ENCODE peak calls at places on chromosomes 7 and 10, in six cellular contexts. H is stomach, N is substantia nigra, Y is RKO, X is EL, P is NB4. O is an unnamed sample.
A peak's percentile ranks its signal among the peaks of the same experiment; 100 is the strongest.

GRCh38 chr7:158589653-158590052 is 2.0 kb upstream of the PTPRN2 start:
- DNase-seq in H (no peak), N (no peak), Y (no peak), X (no peak), P (no peak), O (no peak)

GRCh38 chr10:33347227-33347626 is 12.8 kb upstream of the NRP1 start:
- DNase-seq in H (no peak), N (no peak), Y (peak; percentile 46), X (peak; percentile 34), P (no peak), O (no peak)

GRCh38 chr7:30406664-30407425 is 71.7 kb downstream of the NOD1 start:
- DNase-seq in H (no peak), N (no peak), Y (no peak), X (no peak), P (no peak), O (peak; percentile 42)

GRCh38 chr7:32518534-32519140 is 23.3 kb downstream of the AVL9 start:
- DNase-seq in H (no peak), N (no peak), Y (peak; percentile 70), X (peak; percentile 50), P (peak; percentile 80), O (no peak)

GRCh38 chr7:100933735-100934134 is 15.6 kb upstream of the MUC3A start:
- DNase-seq in H (no peak), N (no peak), Y (no peak), X (no peak), P (no peak), O (no peak)

GRCh38 chr10:72121389-72121788 is 33.0 kb upstream of the SPOCK2 start:
- DNase-seq in H (no peak), N (no peak), Y (no peak), X (no peak), P (no peak), O (no peak)

GRCh38 chr7:128914566-128915151 is 4.2 kb upstream of the KCP start:
- DNase-seq in H (no peak), N (no peak), Y (no peak), X (no peak), P (peak; percentile 47), O (no peak)

GRCh38 chr10:98357208-98357836 is 57.7 kb downstream of the PYROXD2 start:
- DNase-seq in H (no peak), N (no peak), Y (no peak), X (peak; percentile 57), P (peak; percentile 68), O (no peak)

GRCh38 chr7:77940647-77941046 is 142.1 kb downstream of the PHTF2 start:
- DNase-seq in H (no peak), N (no peak), Y (peak; percentile 59), X (peak; percentile 28), P (peak; percentile 52), O (no peak)

GRCh38 chr10:126734015-126734414 is 63.5 kb upstream of the C10orf90 start:
- DNase-seq in H (no peak), N (no peak), Y (peak; percentile 20), X (peak; percentile 12), P (no peak), O (peak; percentile 20)

O was measured in lower leg skin.